ENCODE peak calls at places on chromosomes 7 and 10, in eight cellular contexts. T is ovary; H is CD4-positive, CD25-positive, alpha-beta regulatory T cell; C is naive thymus-derived CD4-positive, alpha-beta T cell; O is left ventricle myocardium inferior; L is esophagus squamous epithelium; D is aorta; S is cardiac muscle cell. F is an unnamed sample.
A peak's percentile ranks its signal among the peaks of the same experiment; 100 is the strongest.

GRCh38 chr10:120789292-120789691 is 61.9 kb upstream of the WDR11 start:
- DNase-seq in O (no peak), D (no peak), T (no peak), C (no peak), S (no peak), H (no peak), L (no peak), F (no peak)

GRCh38 chr7:123154231-123154860 is 45.4 kb downstream of the SLC13A1 start:
- DNase-seq in S (peak; percentile 89), D (peak; percentile 57), H (peak; percentile 52), L (no peak), C (no peak), O (peak; percentile 28), T (peak; percentile 46), F (peak; percentile 74)

GRCh38 chr10:87845624-87846377 is 17.5 kb downstream of the KLLN start:
- DNase-seq in D (no peak), H (no peak), C (no peak), L (no peak), O (no peak), T (no peak), S (peak; percentile 86), F (no peak)

GRCh38 chr10:132933308-132934042 is 8.9 kb downstream of the CFAP46 start:
- DNase-seq in H (no peak), O (no peak), S (no peak), C (no peak), L (no peak), T (no peak), D (no peak), F (no peak)

GRCh38 chr7:34339061-34339526 is 318.9 kb upstream of the NPSR1 start:
- DNase-seq in D (no peak), T (no peak), C (no peak), L (no peak), S (no peak), O (no peak), H (no peak), F (no peak)

GRCh38 chr7:47893721-47894365 is 54.4 kb downstream of the PKD1L1 start:
- DNase-seq in C (no peak), D (no peak), L (no peak), H (no peak), O (no peak), S (no peak), T (no peak), F (no peak)

GRCh38 chr7:15557686-15558085 is 4.1 kb downstream of the AGMO start:
- DNase-seq in S (no peak), O (no peak), C (no peak), H (no peak), L (no peak), T (no peak), D (no peak), F (no peak)

GRCh38 chr10:122239578-122240257 is 31.4 kb upstream of the BTBD16 start:
- DNase-seq in O (no peak), L (no peak), C (no peak), S (peak; percentile 10), H (no peak), D (no peak), T (no peak), F (peak; percentile 28)

GRCh38 chr10:78359641-78360091 is 326.0 kb downstream of the RPS24 start:
- DNase-seq in O (no peak), T (no peak), H (no peak), S (no peak), C (no peak), L (no peak), D (no peak), F (no peak)

GRCh38 chr10:109875828-109876821 is 47.2 kb downstream of the XPNPEP1 start:
- DNase-seq in O (no peak), C (no peak), D (no peak), T (no peak), H (no peak), S (no peak), L (no peak), F (no peak)
- H3K36me3 ChIP-seq in O (peaks cover 92% of the 10 kb centered on the region), C (no peaks in the 10 kb centered on the region), D (peaks cover 10% of the 10 kb centered on the region), T (no peaks in the 10 kb centered on the region), H (peaks cover 63% of the 10 kb centered on the region), S (peaks cover 27% of the 10 kb centered on the region), L (peaks cover 4% of the 10 kb centered on the region), F (peaks cover 95% of the 10 kb centered on the region)

DNA sequence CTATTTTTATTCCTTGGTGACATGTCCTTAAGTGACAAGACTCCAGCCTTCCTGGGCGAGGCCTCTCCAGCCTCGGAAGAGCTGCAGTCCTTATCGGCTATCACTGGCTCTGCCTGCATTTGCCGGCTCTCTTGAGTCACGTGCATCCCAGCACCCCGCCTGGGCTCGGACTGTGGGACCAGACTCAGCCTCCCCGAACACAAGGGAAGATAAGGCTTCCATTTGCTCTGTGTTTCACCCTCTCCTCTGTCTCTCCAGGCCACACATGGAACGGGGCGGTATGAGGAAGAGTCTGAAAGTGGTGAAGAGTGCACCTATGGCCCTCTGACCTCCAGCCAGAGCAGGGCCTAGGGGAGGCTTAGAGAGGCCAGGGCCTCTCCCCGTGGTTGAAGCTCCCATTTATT is 4.7 kb downstream of the GDF2 start:
- DNase-seq in H (no peak), C (no peak), T (no peak), L (no peak), D (no peak), S (no peak), O (no peak), F (no peak)
- H3K27ac ChIP-seq in H (no peak overlapping the region), C (no peak overlapping the region), T (no peak overlapping the region), L (no peak overlapping the region), D (no peak overlapping the region), S (peak overlapping the region; percentile 74), O (peak overlapping the region; percentile 54), F (no peak overlapping the region)

DNA sequence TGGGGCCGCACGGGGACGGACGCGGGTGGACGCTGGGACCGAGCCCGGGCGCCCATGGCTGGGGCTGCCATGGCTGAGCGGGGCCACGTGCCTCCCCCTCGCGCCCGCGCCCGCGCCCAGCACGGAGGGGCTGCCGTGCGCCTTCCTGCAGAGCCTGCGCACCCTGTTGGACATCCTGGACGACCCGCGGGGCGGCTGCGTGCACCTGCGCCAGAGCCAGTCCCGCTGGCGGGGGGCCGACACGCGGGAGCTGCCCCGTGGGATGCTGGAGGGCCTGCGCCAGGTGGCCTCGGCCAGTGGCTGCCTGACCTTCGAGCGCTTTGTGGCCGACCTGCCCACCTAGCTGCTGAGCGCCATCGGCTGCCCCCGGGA is 72.5 kb upstream of the KCTD7 start:
- DNase-seq in O (no peak), T (no peak), H (no peak), L (no peak), C (no peak), D (no peak), S (no peak), F (no peak)
- H3K36me3 ChIP-seq in O (peaks cover 58% of the 10 kb centered on the region), T (no peaks in the 10 kb centered on the region), H (peaks cover 44% of the 10 kb centered on the region), L (peaks cover 21% of the 10 kb centered on the region), C (no peaks in the 10 kb centered on the region), D (no peaks in the 10 kb centered on the region), S (peaks cover 26% of the 10 kb centered on the region), F (peaks cover 86% of the 10 kb centered on the region)

GRCh38 chr10:73253226-73253557 is 748 bp upstream of the MRPS16 start:
- DNase-seq in H (peak; percentile 33), D (no peak), O (no peak), T (no peak), C (no peak), L (no peak), S (no peak), F (no peak)
- H3K27ac ChIP-seq in H (peak overlapping the region; percentile 81), D (no peak overlapping the region), O (peak overlapping the region; percentile 94), T (peak overlapping the region; percentile 77), C (peak overlapping the region; percentile 92), L (peak overlapping the region; percentile 95), S (peak overlapping the region; percentile 95), F (no peak overlapping the region)

DNA sequence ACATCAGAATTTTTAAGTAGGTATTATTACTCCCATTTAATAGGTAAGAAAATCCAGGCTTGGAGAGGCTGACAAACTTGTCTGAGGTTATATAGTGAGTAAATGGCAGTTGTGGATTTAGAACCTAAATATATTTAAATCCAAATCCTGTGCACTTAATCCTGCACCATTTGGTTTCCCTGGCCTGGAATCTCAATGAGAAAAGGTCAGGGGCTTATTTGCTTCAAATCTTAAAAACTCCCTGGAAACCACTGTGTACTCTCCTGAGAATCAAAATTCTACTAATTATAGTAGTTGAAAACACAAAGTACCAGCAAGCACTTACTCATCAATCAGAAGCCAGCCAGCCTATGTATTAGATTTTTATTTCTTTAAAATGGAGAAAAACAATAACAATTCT is 97.7 kb downstream of the DNMBP start:
- DNase-seq in S (no peak), T (no peak), L (no peak), O (no peak), H (no peak), C (no peak), D (no peak), F (no peak)
- H3K36me3 ChIP-seq in S (peaks cover 18% of the 10 kb centered on the region), T (no peaks in the 10 kb centered on the region), L (peaks cover 5% of the 10 kb centered on the region), O (peaks cover 23% of the 10 kb centered on the region), H (no peaks in the 10 kb centered on the region), C (no peaks in the 10 kb centered on the region), D (no peaks in the 10 kb centered on the region), F (no peaks in the 10 kb centered on the region)

GRCh38 chr10:62935022-62935421 is 118.9 kb upstream of the EGR2 start:
- DNase-seq in L (no peak), C (no peak), O (no peak), S (no peak), H (no peak), T (no peak), D (no peak), F (no peak)
- H3K27ac ChIP-seq in L (no peak overlapping the region), C (no peak overlapping the region), O (no peak overlapping the region), S (no peak overlapping the region), H (no peak overlapping the region), T (no peak overlapping the region), D (no peak overlapping the region), F (no peak overlapping the region)

GRCh38 chr10:126234630-126235029 is 153.6 kb downstream of the ADAM12 start:
- DNase-seq in H (no peak), L (no peak), D (no peak), T (no peak), C (no peak), O (no peak), S (no peak), F (no peak)

GRCh38 chr10:126235979-126236851 is 152.1 kb downstream of the ADAM12 start:
- DNase-seq in S (no peak), D (no peak), H (no peak), T (no peak), O (no peak), C (no peak), L (no peak), F (no peak)

GRCh38 chr10:126233721-126234120 is 154.6 kb downstream of the ADAM12 start:
- DNase-seq in O (no peak), S (no peak), H (no peak), C (no peak), L (no peak), D (no peak), T (no peak), F (no peak)

GRCh38 chr10:126235091-126235978 is 152.9 kb downstream of the ADAM12 start:
- DNase-seq in O (no peak), C (no peak), T (no peak), L (no peak), H (no peak), D (no peak), S (no peak), F (no peak)

GRCh38 chr10:126233182-126233581 is 155.1 kb downstream of the ADAM12 start:
- DNase-seq in T (no peak), L (no peak), O (no peak), C (no peak), S (no peak), H (no peak), D (no peak), F (no peak)
- H3K36me3 ChIP-seq in T (no peaks in the 10 kb centered on the region), L (no peaks in the 10 kb centered on the region), O (no peaks in the 10 kb centered on the region), C (no peaks in the 10 kb centered on the region), S (no peaks in the 10 kb centered on the region), H (no peaks in the 10 kb centered on the region), D (no peaks in the 10 kb centered on the region), F (no peaks in the 10 kb centered on the region)